ENCODE peak calls at places on chromosomes 11 and 22, in eight cellular contexts. One of them, this sample, is unnamed.

GRCh38 chr11:130909650-130910049 is 6.6 kb downstream of the SNX19 start:
- DNase-seq in stomach: no peak
- DNase-seq in prostate gland: no peak
- DNase-seq in right cardiac atrium: no peak
- DNase-seq in lower lobe of right lung: no peak
- DNase-seq in psoas muscle: no peak
- DNase-seq in upper lobe of right lung: no peak
- DNase-seq in OCI-LY7: no peak
- DNase-seq in this sample: no peak

GRCh38 chr11:100632970-100633452 is 54.1 kb upstream of the ARHGAP42 start:
- DNase-seq in prostate gland: peak; percentile 74
- DNase-seq in OCI-LY7: no peak
- DNase-seq in psoas muscle: peak; percentile 29
- DNase-seq in stomach: peak; percentile 88
- DNase-seq in lower lobe of right lung: peak; percentile 70
- DNase-seq in right cardiac atrium: peak; percentile 74
- DNase-seq in upper lobe of right lung: peak; percentile 70
- DNase-seq in this sample: no peak

GRCh38 chr11:35246725-35247124 is 107.8 kb downstream of the CD44 start:
- DNase-seq in stomach: no peak
- DNase-seq in prostate gland: no peak
- DNase-seq in upper lobe of right lung: no peak
- DNase-seq in right cardiac atrium: no peak
- DNase-seq in OCI-LY7: no peak
- DNase-seq in psoas muscle: no peak
- DNase-seq in lower lobe of right lung: no peak
- DNase-seq in this sample: no peak

GRCh38 chr11:131662310-131662709 is 291.9 kb downstream of the NTM start:
- DNase-seq in OCI-LY7: no peak
- DNase-seq in right cardiac atrium: no peak
- DNase-seq in prostate gland: no peak
- DNase-seq in lower lobe of right lung: no peak
- DNase-seq in psoas muscle: no peak
- DNase-seq in upper lobe of right lung: no peak
- DNase-seq in stomach: no peak
- DNase-seq in this sample: no peak

GRCh38 chr11:126799974-126800373 is 200.6 kb downstream of the KIRREL3 start:
- DNase-seq in lower lobe of right lung: no peak
- DNase-seq in upper lobe of right lung: no peak
- DNase-seq in prostate gland: no peak
- DNase-seq in psoas muscle: no peak
- DNase-seq in stomach: no peak
- DNase-seq in OCI-LY7: no peak
- DNase-seq in right cardiac atrium: no peak
- DNase-seq in this sample: no peak

GRCh38 chr11:74749965-74750296 is 1.3 kb downstream of the RNF169 start:
- DNase-seq in right cardiac atrium: no peak
- DNase-seq in lower lobe of right lung: no peak
- DNase-seq in stomach: no peak
- DNase-seq in upper lobe of right lung: no peak
- DNase-seq in prostate gland: no peak
- DNase-seq in OCI-LY7: peak; percentile 17
- DNase-seq in psoas muscle: no peak
- DNase-seq in this sample: no peak

GRCh38 chr22:39405346-39406085 is 5.9 kb downstream of the TAB1 start:
- DNase-seq in lower lobe of right lung: no peak
- DNase-seq in right cardiac atrium: peak; percentile 76
- DNase-seq in psoas muscle: peak; percentile 50
- DNase-seq in prostate gland: no peak
- DNase-seq in OCI-LY7: no peak
- DNase-seq in stomach: no peak
- DNase-seq in upper lobe of right lung: no peak
- DNase-seq in this sample: no peak

GRCh38 chr22:25702046-25702445 is 39.9 kb upstream of the MYO18B start:
- DNase-seq in lower lobe of right lung: no peak
- DNase-seq in upper lobe of right lung: no peak
- DNase-seq in psoas muscle: no peak
- DNase-seq in right cardiac atrium: no peak
- DNase-seq in prostate gland: no peak
- DNase-seq in stomach: no peak
- DNase-seq in OCI-LY7: peak; percentile 30
- DNase-seq in this sample: no peak

GRCh38 chr22:29331213-29331612 is 15.7 kb upstream of the RASL10A start:
- DNase-seq in lower lobe of right lung: no peak
- DNase-seq in upper lobe of right lung: no peak
- DNase-seq in prostate gland: no peak
- DNase-seq in stomach: no peak
- DNase-seq in OCI-LY7: no peak
- DNase-seq in psoas muscle: no peak
- DNase-seq in right cardiac atrium: peak; percentile 34
- DNase-seq in this sample: no peak

GRCh38 chr22:30979932-30980331 is 10.9 kb downstream of the TUG1 start:
- DNase-seq in right cardiac atrium: no peak
- DNase-seq in psoas muscle: no peak
- DNase-seq in prostate gland: no peak
- DNase-seq in upper lobe of right lung: no peak
- DNase-seq in OCI-LY7: no peak
- DNase-seq in lower lobe of right lung: no peak
- DNase-seq in stomach: no peak
- DNase-seq in this sample: no peak

GRCh38 chr11:77151804-77152513 is 23.9 kb downstream of the MYO7A start:
- DNase-seq in OCI-LY7: no peak
- DNase-seq in right cardiac atrium: peak; percentile 38
- DNase-seq in prostate gland: no peak
- DNase-seq in lower lobe of right lung: peak; percentile 44
- DNase-seq in stomach: no peak
- DNase-seq in upper lobe of right lung: no peak
- DNase-seq in psoas muscle: no peak
- DNase-seq in this sample: peak; percentile 90

GRCh38 chr11:77148963-77149715 is 21.1 kb downstream of the MYO7A start:
- DNase-seq in OCI-LY7: no peak
- DNase-seq in lower lobe of right lung: no peak
- DNase-seq in prostate gland: no peak
- DNase-seq in stomach: no peak
- DNase-seq in right cardiac atrium: peak; percentile 25
- DNase-seq in psoas muscle: no peak
- DNase-seq in upper lobe of right lung: no peak
- DNase-seq in this sample: no peak

GRCh38 chr11:77150836-77151235 is 22.8 kb downstream of the MYO7A start:
- DNase-seq in upper lobe of right lung: no peak
- DNase-seq in right cardiac atrium: peak; percentile 31
- DNase-seq in psoas muscle: no peak
- DNase-seq in OCI-LY7: no peak
- DNase-seq in lower lobe of right lung: peak; percentile 34
- DNase-seq in stomach: no peak
- DNase-seq in prostate gland: no peak
- DNase-seq in this sample: no peak

GRCh38 chr11:77147668-77148321 is 19.7 kb downstream of the MYO7A start:
- DNase-seq in upper lobe of right lung: no peak
- DNase-seq in right cardiac atrium: peak; percentile 57
- DNase-seq in OCI-LY7: no peak
- DNase-seq in prostate gland: no peak
- DNase-seq in psoas muscle: no peak
- DNase-seq in stomach: peak; percentile 44
- DNase-seq in lower lobe of right lung: peak; percentile 49
- DNase-seq in this sample: peak; percentile 88

GRCh38 chr11:77149716-77150392 is 21.8 kb downstream of the MYO7A start:
- DNase-seq in lower lobe of right lung: peak; percentile 36
- DNase-seq in right cardiac atrium: peak; percentile 46
- DNase-seq in prostate gland: no peak
- DNase-seq in upper lobe of right lung: no peak
- DNase-seq in psoas muscle: no peak
- DNase-seq in OCI-LY7: no peak
- DNase-seq in stomach: no peak
- DNase-seq in this sample: no peak
- H3K4me3 ChIP-seq in lower lobe of right lung: no peak overlapping the region
- H3K4me3 ChIP-seq in right cardiac atrium: no peak overlapping the region
- H3K4me3 ChIP-seq in prostate gland: no peak overlapping the region
- H3K4me3 ChIP-seq in upper lobe of right lung: no peak overlapping the region
- H3K4me3 ChIP-seq in psoas muscle: no peak overlapping the region
- H3K4me3 ChIP-seq in OCI-LY7: no peak overlapping the region
- H3K4me3 ChIP-seq in stomach: no peak overlapping the region
- H3K4me3 ChIP-seq in this sample: no peak overlapping the region

GRCh38 chr22:19880786-19881569 is 26.3 kb upstream of the GNB1L start:
- DNase-seq in prostate gland: no peak
- DNase-seq in stomach: no peak
- DNase-seq in upper lobe of right lung: peak; percentile 67
- DNase-seq in OCI-LY7: no peak
- DNase-seq in psoas muscle: peak; percentile 55
- DNase-seq in right cardiac atrium: peak; percentile 78
- DNase-seq in lower lobe of right lung: peak; percentile 72
- DNase-seq in this sample: no peak

GRCh38 chr22:19878461-19879247 is 24.0 kb upstream of the GNB1L start:
- DNase-seq in lower lobe of right lung: peak; percentile 37
- DNase-seq in psoas muscle: peak; percentile 8
- DNase-seq in OCI-LY7: no peak
- DNase-seq in prostate gland: no peak
- DNase-seq in upper lobe of right lung: peak; percentile 39
- DNase-seq in right cardiac atrium: peak; percentile 45
- DNase-seq in stomach: no peak
- DNase-seq in this sample: no peak

GRCh38 chr22:19879651-19879995 is 24.9 kb upstream of the GNB1L start:
- DNase-seq in OCI-LY7: no peak
- DNase-seq in stomach: no peak
- DNase-seq in upper lobe of right lung: no peak
- DNase-seq in lower lobe of right lung: peak; percentile 39
- DNase-seq in prostate gland: no peak
- DNase-seq in right cardiac atrium: peak; percentile 47
- DNase-seq in psoas muscle: peak; percentile 12
- DNase-seq in this sample: no peak

GRCh38 chr22:19879248-19879575 is 24.5 kb upstream of the GNB1L start:
- DNase-seq in lower lobe of right lung: peak; percentile 44
- DNase-seq in psoas muscle: no peak
- DNase-seq in upper lobe of right lung: peak; percentile 48
- DNase-seq in prostate gland: no peak
- DNase-seq in stomach: no peak
- DNase-seq in OCI-LY7: no peak
- DNase-seq in right cardiac atrium: peak; percentile 39
- DNase-seq in this sample: no peak

GRCh38 chr22:19879996-19880785 is 25.5 kb upstream of the GNB1L start:
- DNase-seq in right cardiac atrium: peak; percentile 49
- DNase-seq in OCI-LY7: no peak
- DNase-seq in upper lobe of right lung: peak; percentile 58
- DNase-seq in psoas muscle: peak; percentile 10
- DNase-seq in prostate gland: no peak
- DNase-seq in lower lobe of right lung: peak; percentile 30
- DNase-seq in stomach: no peak
- DNase-seq in this sample: no peak
- H3K4me3 ChIP-seq in right cardiac atrium: no peak overlapping the region
- H3K4me3 ChIP-seq in OCI-LY7: no peak overlapping the region
- H3K4me3 ChIP-seq in upper lobe of right lung: no peak overlapping the region
- H3K4me3 ChIP-seq in psoas muscle: no peak overlapping the region
- H3K4me3 ChIP-seq in prostate gland: no peak overlapping the region
- H3K4me3 ChIP-seq in lower lobe of right lung: no peak overlapping the region
- H3K4me3 ChIP-seq in stomach: no peak overlapping the region
- H3K4me3 ChIP-seq in this sample: no peak overlapping the region

GRCh38 chr11:86244522-86245368 is at the start of gene EED:
- DNase-seq in stomach: peak; percentile 94
- DNase-seq in OCI-LY7: peak; percentile 95
- DNase-seq in right cardiac atrium: peak; percentile 98
- DNase-seq in lower lobe of right lung: peak; percentile 97
- DNase-seq in prostate gland: peak; percentile 93
- DNase-seq in psoas muscle: peak; percentile 97
- DNase-seq in upper lobe of right lung: peak; percentile 98
- DNase-seq in this sample: peak; percentile 89

GRCh38 chr11:86246293-86246675 is 1.7 kb downstream of the EED start:
- DNase-seq in prostate gland: no peak
- DNase-seq in right cardiac atrium: no peak
- DNase-seq in psoas muscle: no peak
- DNase-seq in upper lobe of right lung: no peak
- DNase-seq in stomach: no peak
- DNase-seq in OCI-LY7: no peak
- DNase-seq in lower lobe of right lung: no peak
- DNase-seq in this sample: no peak

GRCh38 chr11:86247608-86248007 is 3.1 kb downstream of the EED start:
- DNase-seq in right cardiac atrium: no peak
- DNase-seq in lower lobe of right lung: no peak
- DNase-seq in OCI-LY7: no peak
- DNase-seq in psoas muscle: no peak
- DNase-seq in upper lobe of right lung: no peak
- DNase-seq in prostate gland: no peak
- DNase-seq in stomach: no peak
- DNase-seq in this sample: no peak

GRCh38 chr11:86244063-86244521 is 461 bp upstream of the EED start:
- DNase-seq in lower lobe of right lung: peak; percentile 91
- DNase-seq in stomach: peak; percentile 90
- DNase-seq in OCI-LY7: peak; percentile 92
- DNase-seq in right cardiac atrium: peak; percentile 95
- DNase-seq in prostate gland: peak; percentile 80
- DNase-seq in psoas muscle: peak; percentile 86
- DNase-seq in upper lobe of right lung: peak; percentile 92
- DNase-seq in this sample: peak; percentile 89

GRCh38 chr11:86245369-86246292 is 1.1 kb downstream of the EED start:
- DNase-seq in OCI-LY7: peak; percentile 14
- DNase-seq in right cardiac atrium: no peak
- DNase-seq in stomach: no peak
- DNase-seq in upper lobe of right lung: no peak
- DNase-seq in psoas muscle: no peak
- DNase-seq in lower lobe of right lung: no peak
- DNase-seq in prostate gland: no peak
- DNase-seq in this sample: no peak
- H3K4me3 ChIP-seq in OCI-LY7: peak overlapping the region; percentile 93
- H3K4me3 ChIP-seq in right cardiac atrium: peak overlapping the region; percentile 97
- H3K4me3 ChIP-seq in stomach: peak overlapping the region; percentile 86
- H3K4me3 ChIP-seq in upper lobe of right lung: peak overlapping the region; percentile 79
- H3K4me3 ChIP-seq in psoas muscle: peak overlapping the region; percentile 86
- H3K4me3 ChIP-seq in lower lobe of right lung: peak overlapping the region; percentile 81
- H3K4me3 ChIP-seq in prostate gland: peak overlapping the region; percentile 91
- H3K4me3 ChIP-seq in this sample: peak overlapping the region; percentile 94

DNA sequence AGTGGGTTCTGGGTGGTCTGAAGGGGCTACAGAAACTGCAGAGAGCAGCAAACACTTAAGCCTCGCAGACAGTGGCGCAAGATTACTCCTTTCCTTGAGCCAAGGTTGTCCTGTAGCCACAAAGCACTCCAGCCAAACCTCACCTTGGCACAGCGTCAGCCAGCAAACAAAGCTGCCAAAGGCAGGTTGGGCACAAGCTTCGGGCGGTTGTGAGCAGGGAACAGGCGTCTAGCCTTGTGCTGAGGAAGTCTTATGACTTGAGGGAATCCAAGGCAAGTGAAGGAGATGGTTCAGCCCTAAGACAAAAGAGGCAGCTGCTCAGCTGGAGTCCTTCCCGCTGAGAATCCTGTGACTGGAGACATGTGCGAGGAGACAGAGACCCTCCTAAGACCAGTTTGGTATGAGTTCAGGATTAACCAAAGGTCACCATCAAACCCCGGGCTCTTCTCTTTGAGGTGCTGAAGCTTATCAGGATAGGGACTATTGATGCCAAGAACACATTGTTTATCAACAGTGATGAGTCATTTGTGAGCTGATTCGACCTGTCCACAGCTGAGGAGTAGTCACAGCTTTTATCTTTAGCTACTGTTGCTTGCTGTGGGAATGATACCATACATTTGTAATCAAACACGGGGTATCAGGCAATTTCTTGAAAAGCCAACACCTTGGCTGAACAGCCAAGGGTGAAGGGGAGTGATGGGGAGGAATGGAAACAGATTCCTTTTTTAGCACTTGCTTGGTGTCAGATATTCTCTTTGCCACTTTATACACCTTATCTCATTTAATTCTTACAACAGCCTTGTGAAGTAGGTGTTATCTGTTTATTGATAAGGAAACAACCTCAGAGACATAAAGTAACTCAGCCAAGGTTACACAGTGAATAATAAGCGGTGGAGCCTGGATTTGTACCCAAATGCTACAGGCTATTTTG is 4.6 kb downstream of the ADM start:
- DNase-seq in upper lobe of right lung: peak; percentile 90
- DNase-seq in OCI-LY7: no peak
- DNase-seq in psoas muscle: peak; percentile 78
- DNase-seq in lower lobe of right lung: peak; percentile 82
- DNase-seq in prostate gland: peak; percentile 92
- DNase-seq in right cardiac atrium: peak; percentile 86
- DNase-seq in stomach: peak; percentile 91
- DNase-seq in this sample: no peak
- H3K4me3 ChIP-seq in upper lobe of right lung: no peak overlapping the region
- H3K4me3 ChIP-seq in OCI-LY7: peak overlapping the region; percentile 62
- H3K4me3 ChIP-seq in psoas muscle: no peak overlapping the region
- H3K4me3 ChIP-seq in lower lobe of right lung: no peak overlapping the region
- H3K4me3 ChIP-seq in prostate gland: no peak overlapping the region
- H3K4me3 ChIP-seq in right cardiac atrium: no peak overlapping the region
- H3K4me3 ChIP-seq in stomach: no peak overlapping the region
- H3K4me3 ChIP-seq in this sample: no peak overlapping the region

This sample was measured in Jurkat, Clone E6-1.